ENCODE peak calls at places on chromosomes 7 and 10, in five cellular contexts. I, O, J, A and Y are unnamed samples. For H3K4me1 and H3K9me3, the result is how much of the 10 kb centered on the place peaks cover.

GRCh38 chr7:919924-920341 is 34.5 kb downstream of the ADAP1 start:
- DNase-seq in I (peak), O (no peak), J (peak), A (no peak), Y (no peak)

GRCh38 chr7:82382276-82382675 is 61.3 kb downstream of the CACNA2D1 start:
- DNase-seq in I (no peak), O (no peak), J (no peak), A (peak), Y (no peak)

GRCh38 chr10:103816431-103816830 is 38.9 kb downstream of the SH3PXD2A start:
- DNase-seq in I (no peak), O (no peak), J (no peak), A (no peak), Y (no peak)

GRCh38 chr7:116698930-116699722 is 27.1 kb downstream of the MET start:
- DNase-seq in I (no peak), O (no peak), J (no peak), A (no peak), Y (no peak)

GRCh38 chr10:43360086-43360485 is 11.3 kb upstream of the FXYD4 start:
- DNase-seq in I (no peak), O (no peak), J (no peak), A (no peak), Y (no peak)

GRCh38 chr7:112596260-112596659 is 115.5 kb downstream of the LSMEM1 start:
- DNase-seq in I (no peak), O (no peak), J (no peak), A (no peak), Y (peak)

GRCh38 chr7:68642727-68643126 is 955.5 kb upstream of the AUTS2 start:
- DNase-seq in I (no peak), O (no peak), J (no peak), A (no peak), Y (no peak)

GRCh38 chr7:158270106-158270775 is 317.4 kb downstream of the PTPRN2 start:
- DNase-seq in I (peak), O (no peak), J (no peak), A (no peak), Y (no peak)

GRCh38 chr10:43287056-43288007 is 20.5 kb upstream of the RASGEF1A start:
- DNase-seq in I (peak), O (no peak), J (peak), A (no peak), Y (no peak)

DNA sequence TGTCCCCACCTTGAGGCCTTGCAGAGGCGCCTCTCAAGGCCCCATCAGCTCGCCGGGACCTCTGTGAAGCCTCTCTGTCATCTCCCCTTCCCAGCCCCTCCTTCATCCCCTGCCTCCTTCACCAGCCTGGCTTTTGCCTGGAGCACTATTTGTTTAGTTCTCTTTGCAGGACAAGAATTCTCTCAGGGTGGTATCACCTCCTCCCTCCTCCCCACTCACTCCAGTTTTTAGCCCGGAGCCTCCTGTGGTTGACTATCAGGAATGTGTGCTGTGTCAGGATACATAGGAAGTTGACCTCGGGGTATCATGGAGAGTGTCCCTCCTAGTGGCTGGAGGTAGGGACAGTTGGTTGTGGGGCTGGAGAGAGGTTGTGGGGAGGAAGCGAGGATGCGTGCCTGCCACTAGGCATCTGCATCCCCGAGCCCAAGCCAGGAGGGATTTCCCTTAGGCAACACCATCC is 89.8 kb upstream of the ANLN start:
- DNase-seq in I (no peak), O (no peak), J (no peak), A (no peak), Y (no peak)
- H3K4me1 ChIP-seq in I (under half), O (under half), J (under half), A (under half), Y (under half)

GRCh38 chr7:57424515-57425238 is 25.3 kb upstream of the ZNF716 start:
- DNase-seq in I (no peak), O (no peak), J (no peak), A (no peak), Y (no peak)
- H3K9me3 ChIP-seq in I (under half), O (under half), J (under half), A (under half), Y (under half)

GRCh38 chr10:88934900-88935672 is 17.5 kb downstream of the ACTA2 start:
- DNase-seq in I (peak), O (peak), J (peak), A (peak), Y (peak)
- H3K4me3 ChIP-seq in I (peak), O (no peak), J (no peak), A (peak), Y (no peak)

GRCh38 chr10:11878776-11879175 is 55.6 kb downstream of the PROSER2 start:
- DNase-seq in I (peak), O (no peak), J (no peak), A (no peak), Y (no peak)

GRCh38 chr10:11876805-11877395 is 53.7 kb downstream of the PROSER2 start:
- DNase-seq in I (peak), O (no peak), J (no peak), A (no peak), Y (no peak)

GRCh38 chr10:11875499-11876281 is 52.5 kb downstream of the PROSER2 start:
- DNase-seq in I (peak), O (no peak), J (no peak), A (peak), Y (peak)

GRCh38 chr10:11879387-11880168 is 56.4 kb downstream of the PROSER2 start:
- DNase-seq in I (peak), O (no peak), J (no peak), A (no peak), Y (no peak)

GRCh38 chr10:11877506-11877905 is 54.4 kb downstream of the PROSER2 start:
- DNase-seq in I (peak), O (no peak), J (no peak), A (no peak), Y (no peak)
- H3K4me1 ChIP-seq in I (under half), O (under half), J (under half), A (under half), Y (under half)